ENCODE peak calls at places on chromosomes 4 and X, in six cellular contexts. W, C, Y, U, Z and E are unnamed samples.
A peak's percentile ranks its signal among the peaks of the same experiment; 100 is the strongest.

GRCh38 chrX:110322603-110323002 is 4.7 kb upstream of the AMMECR1 start:
- DNase-seq in W (no peak), C (no peak), Y (no peak), U (no peak), Z (no peak), E (no peak)

GRCh38 chr4:168551945-168552695 is 55.3 kb downstream of the PALLD start:
- DNase-seq in W (peak; percentile 24), C (no peak), Y (peak; percentile 48), U (no peak), Z (no peak), E (peak; percentile 36)

GRCh38 chrX:133569217-133569616 is 153.9 kb upstream of the GPC4 start:
- DNase-seq in W (no peak), C (no peak), Y (no peak), U (no peak), Z (no peak), E (no peak)

GRCh38 chr4:19024047-19024446 is 1002.5 kb upstream of the LCORL start:
- DNase-seq in W (no peak), C (no peak), Y (no peak), U (no peak), Z (no peak), E (no peak)

GRCh38 chrX:5051831-5052491 is 1176.7 kb downstream of the NLGN4X start:
- DNase-seq in W (peak; percentile 62), C (peak; percentile 36), Y (peak; percentile 83), U (no peak), Z (peak; percentile 13), E (no peak)

GRCh38 chr4:182207806-182208483 is 35.3 kb upstream of the TENM3 start:
- DNase-seq in W (peak; percentile 96), C (no peak), Y (peak; percentile 81), U (no peak), Z (no peak), E (no peak)

GRCh38 chrX:74015379-74016019 is 288.5 kb upstream of the ZCCHC13 start:
- DNase-seq in W (peak; percentile 75), C (peak; percentile 86), Y (peak; percentile 44), U (peak; percentile 63), Z (peak; percentile 63), E (peak; percentile 34)

GRCh38 chr4:156201050-156201449 is 247.4 kb upstream of the CTSO start:
- DNase-seq in W (no peak), C (no peak), Y (no peak), U (no peak), Z (no peak), E (no peak)

GRCh38 chr4:70902577-70903281 is 560 bp downstream of the MOB1B start:
- DNase-seq in W (peak; percentile 45), C (peak; percentile 26), Y (peak; percentile 24), U (no peak), Z (no peak), E (no peak)